ENCODE peak calls at places on chromosomes 4 and X, in ten cellular contexts. One of them, this sample, is unnamed.

GRCh38 chr4:156999175-156999517 is 27.5 kb upstream of the PDGFC start:
- DNase-seq in A172: peak; percentile 98
- DNase-seq in RKO: peak; percentile 83
- DNase-seq in choroid plexus epithelial cell: peak; percentile 99
- DNase-seq in hypothalamus: no peak
- DNase-seq in astrocyte of the spinal cord: peak; percentile 98
- DNase-seq in NCI-H1092: no peak
- DNase-seq in T-helper 2 cell: no peak
- DNase-seq in germinal center: no peak
- DNase-seq in IMR-90: peak; percentile 97
- DNase-seq in this sample: peak; percentile 93

GRCh38 chr4:136316961-136317360 is 1215.3 kb downstream of the PCDH18 start:
- DNase-seq in IMR-90: no peak
- DNase-seq in choroid plexus epithelial cell: no peak
- DNase-seq in A172: no peak
- DNase-seq in astrocyte of the spinal cord: no peak
- DNase-seq in T-helper 2 cell: no peak
- DNase-seq in hypothalamus: no peak
- DNase-seq in RKO: no peak
- DNase-seq in NCI-H1092: no peak
- DNase-seq in germinal center: no peak
- DNase-seq in this sample: no peak

GRCh38 chrX:150587585-150588503 is 19.4 kb downstream of the MTM1 start:
- DNase-seq in choroid plexus epithelial cell: peak; percentile 43
- DNase-seq in RKO: peak; percentile 15
- DNase-seq in T-helper 2 cell: peak; percentile 16
- DNase-seq in IMR-90: no peak
- DNase-seq in hypothalamus: no peak
- DNase-seq in A172: no peak
- DNase-seq in NCI-H1092: no peak
- DNase-seq in astrocyte of the spinal cord: no peak
- DNase-seq in germinal center: peak; percentile 21
- DNase-seq in this sample: no peak

GRCh38 chr4:153008578-153009199 is 72.6 kb downstream of the FHDC1 start:
- DNase-seq in A172: no peak
- DNase-seq in T-helper 2 cell: no peak
- DNase-seq in RKO: no peak
- DNase-seq in IMR-90: no peak
- DNase-seq in hypothalamus: no peak
- DNase-seq in choroid plexus epithelial cell: no peak
- DNase-seq in germinal center: peak; percentile 23
- DNase-seq in NCI-H1092: no peak
- DNase-seq in astrocyte of the spinal cord: no peak
- DNase-seq in this sample: no peak

GRCh38 chr4:5700459-5700858 is 7.9 kb downstream of the EVC2 start:
- DNase-seq in NCI-H1092: no peak
- DNase-seq in choroid plexus epithelial cell: no peak
- DNase-seq in astrocyte of the spinal cord: no peak
- DNase-seq in IMR-90: no peak
- DNase-seq in germinal center: no peak
- DNase-seq in A172: no peak
- DNase-seq in RKO: no peak
- DNase-seq in T-helper 2 cell: no peak
- DNase-seq in hypothalamus: no peak
- DNase-seq in this sample: no peak

GRCh38 chrX:124023838-124024238 is 62.3 kb downstream of the STAG2 start:
- DNase-seq in astrocyte of the spinal cord: peak; percentile 17
- DNase-seq in RKO: no peak
- DNase-seq in hypothalamus: no peak
- DNase-seq in choroid plexus epithelial cell: peak; percentile 35
- DNase-seq in T-helper 2 cell: no peak
- DNase-seq in IMR-90: peak; percentile 41
- DNase-seq in NCI-H1092: no peak
- DNase-seq in A172: peak; percentile 0
- DNase-seq in germinal center: no peak
- DNase-seq in this sample: no peak

GRCh38 chrX:107563851-107564250 is 64.5 kb upstream of the PRPS1 start:
- DNase-seq in choroid plexus epithelial cell: no peak
- DNase-seq in hypothalamus: no peak
- DNase-seq in T-helper 2 cell: no peak
- DNase-seq in IMR-90: no peak
- DNase-seq in NCI-H1092: no peak
- DNase-seq in RKO: no peak
- DNase-seq in astrocyte of the spinal cord: no peak
- DNase-seq in A172: no peak
- DNase-seq in germinal center: no peak
- DNase-seq in this sample: no peak

GRCh38 chrX:2478546-2479419 is 22.0 kb downstream of the DHRSX start:
- DNase-seq in germinal center: no peak
- DNase-seq in astrocyte of the spinal cord: no peak
- DNase-seq in RKO: no peak
- DNase-seq in A172: no peak
- DNase-seq in IMR-90: no peak
- DNase-seq in hypothalamus: no peak
- DNase-seq in T-helper 2 cell: no peak
- DNase-seq in NCI-H1092: no peak
- DNase-seq in choroid plexus epithelial cell: no peak
- DNase-seq in this sample: no peak

GRCh38 chrX:104166735-104167436 is 633 bp downstream of the FAM199X start:
- DNase-seq in RKO: peak; percentile 14
- DNase-seq in astrocyte of the spinal cord: no peak
- DNase-seq in A172: peak; percentile 1
- DNase-seq in T-helper 2 cell: no peak
- DNase-seq in choroid plexus epithelial cell: no peak
- DNase-seq in hypothalamus: no peak
- DNase-seq in germinal center: no peak
- DNase-seq in NCI-H1092: no peak
- DNase-seq in IMR-90: no peak
- DNase-seq in this sample: no peak

GRCh38 chr4:8441499-8442091 is 1.0 kb downstream of the TRMT44 start:
- DNase-seq in choroid plexus epithelial cell: no peak
- DNase-seq in germinal center: no peak
- DNase-seq in IMR-90: no peak
- DNase-seq in T-helper 2 cell: no peak
- DNase-seq in A172: no peak
- DNase-seq in RKO: peak; percentile 36
- DNase-seq in hypothalamus: no peak
- DNase-seq in NCI-H1092: no peak
- DNase-seq in astrocyte of the spinal cord: no peak
- DNase-seq in this sample: no peak

GRCh38 chrX:29687687-29688086 is 527.7 kb upstream of the MAGEB2 start:
- DNase-seq in hypothalamus: no peak
- DNase-seq in astrocyte of the spinal cord: peak; percentile 64
- DNase-seq in RKO: peak; percentile 16
- DNase-seq in T-helper 2 cell: no peak
- DNase-seq in germinal center: no peak
- DNase-seq in NCI-H1092: no peak
- DNase-seq in IMR-90: peak; percentile 76
- DNase-seq in A172: peak; percentile 34
- DNase-seq in choroid plexus epithelial cell: peak; percentile 83
- DNase-seq in this sample: no peak

GRCh38 chr4:25506032-25506571 is 129.0 kb downstream of the ANAPC4 start:
- DNase-seq in A172: no peak
- DNase-seq in choroid plexus epithelial cell: no peak
- DNase-seq in hypothalamus: no peak
- DNase-seq in NCI-H1092: no peak
- DNase-seq in RKO: no peak
- DNase-seq in germinal center: no peak
- DNase-seq in T-helper 2 cell: no peak
- DNase-seq in IMR-90: no peak
- DNase-seq in astrocyte of the spinal cord: no peak
- DNase-seq in this sample: no peak

GRCh38 chr4:180866933-180867643 is 1376.1 kb upstream of the TENM3 start:
- DNase-seq in IMR-90: no peak
- DNase-seq in RKO: no peak
- DNase-seq in NCI-H1092: no peak
- DNase-seq in astrocyte of the spinal cord: no peak
- DNase-seq in A172: no peak
- DNase-seq in choroid plexus epithelial cell: no peak
- DNase-seq in hypothalamus: no peak
- DNase-seq in T-helper 2 cell: no peak
- DNase-seq in germinal center: no peak
- DNase-seq in this sample: no peak

GRCh38 chr4:2962614-2963184 is 507 bp downstream of the NOP14 start:
- DNase-seq in A172: peak; percentile 26
- DNase-seq in IMR-90: peak; percentile 38
- DNase-seq in RKO: peak; percentile 86
- DNase-seq in NCI-H1092: peak; percentile 57
- DNase-seq in choroid plexus epithelial cell: peak; percentile 59
- DNase-seq in T-helper 2 cell: peak; percentile 13
- DNase-seq in hypothalamus: peak; percentile 56
- DNase-seq in astrocyte of the spinal cord: no peak
- DNase-seq in germinal center: no peak
- DNase-seq in this sample: peak; percentile 34

GRCh38 chr4:1711055-1711905 is 839 bp downstream of the SLBP start:
- DNase-seq in IMR-90: peak; percentile 55
- DNase-seq in A172: no peak
- DNase-seq in germinal center: no peak
- DNase-seq in NCI-H1092: no peak
- DNase-seq in T-helper 2 cell: peak; percentile 20
- DNase-seq in RKO: peak; percentile 68
- DNase-seq in hypothalamus: peak; percentile 31
- DNase-seq in astrocyte of the spinal cord: peak; percentile 44
- DNase-seq in choroid plexus epithelial cell: peak; percentile 76
- DNase-seq in this sample: no peak

GRCh38 chr4:56907009-56907408 is 691 bp upstream of the REST start:
- DNase-seq in germinal center: peak; percentile 14
- DNase-seq in choroid plexus epithelial cell: no peak
- DNase-seq in NCI-H1092: no peak
- DNase-seq in astrocyte of the spinal cord: no peak
- DNase-seq in RKO: no peak
- DNase-seq in T-helper 2 cell: no peak
- DNase-seq in IMR-90: no peak
- DNase-seq in hypothalamus: no peak
- DNase-seq in A172: no peak
- DNase-seq in this sample: no peak

This sample was measured in RCC 7860.